ENCODE peak calls at places on chromosomes 6 and 20, in four cellular contexts. U is fibroblast of pulmonary artery, J is MM.1S, M is right atrium auricular region. W is an unnamed sample.

GRCh38 chr20:4607287-4607713 is 114.4 kb upstream of the PRND start:
- DNase-seq in U (peak; percentile 81), M (peak; percentile 72), J (peak; percentile 70), W (no peak)

GRCh38 chr6:44805239-44805849 is 417.8 kb downstream of the CDC5L start:
- DNase-seq in U (peak; percentile 28), J (no peak), M (no peak), W (no peak)

GRCh38 chr6:134903448-134903847 is 46.5 kb downstream of the ALDH8A1 start:
- DNase-seq in M (no peak), U (no peak), J (no peak), W (no peak)

GRCh38 chr6:12138377-12138776 is 126.3 kb downstream of the HIVEP1 start:
- DNase-seq in M (no peak), U (peak; percentile 17), J (no peak), W (no peak)

GRCh38 chr6:1726341-1726763 is 116.6 kb downstream of the FOXC1 start:
- DNase-seq in J (no peak), M (no peak), U (no peak), W (no peak)

GRCh38 chr20:21102252-21102609 is 3.9 kb downstream of the LINC00237 start:
- DNase-seq in M (no peak), U (no peak), J (no peak), W (peak; percentile 34)

GRCh38 chr6:112205521-112206458 is 48.6 kb downstream of the LAMA4 start:
- DNase-seq in J (no peak), U (peak; percentile 78), M (no peak), W (no peak)

GRCh38 chr6:3848925-3849605 is at the start of gene FAM50B:
- DNase-seq in M (peak; percentile 94), U (peak; percentile 88), J (peak; percentile 77), W (peak; percentile 95)

GRCh38 chr20:57123139-57123903 is 143.1 kb downstream of the BMP7 start:
- DNase-seq in U (no peak), M (no peak), J (no peak), W (no peak)

GRCh38 chr6:28531479-28532128 is 5.9 kb downstream of the GPX5 start:
- DNase-seq in J (no peak), U (no peak), M (no peak), W (no peak)

GRCh38 chr6:128368213-128369000 is 152.0 kb downstream of the PTPRK start:
- DNase-seq in M (no peak), U (no peak), J (no peak), W (no peak)

GRCh38 chr6:37653933-37654565 is 43.6 kb downstream of the MDGA1 start:
- DNase-seq in J (peak; percentile 65), M (no peak), U (peak; percentile 47), W (peak; percentile 74)

GRCh38 chr6:146282837-146283236 is 254.0 kb downstream of the GRM1 start:
- DNase-seq in J (no peak), U (no peak), M (no peak), W (no peak)

GRCh38 chr6:17233531-17233930 is 47.6 kb upstream of the RBM24 start:
- DNase-seq in U (peak; percentile 3), J (no peak), M (no peak), W (no peak)

GRCh38 chr20:35269055-35269781 is 8.7 kb downstream of the MMP24OS start:
- DNase-seq in M (no peak), U (peak; percentile 72), J (no peak), W (peak; percentile 75)

GRCh38 chr6:9516207-9516606 is 898.7 kb downstream of the TFAP2A start:
- DNase-seq in J (no peak), M (no peak), U (peak; percentile 74), W (no peak)

GRCh38 chr20:45153756-45154155 is 20.9 kb upstream of the PI3 start:
- DNase-seq in U (no peak), M (no peak), J (no peak), W (no peak)

GRCh38 chr6:162408805-162409535 is 318.6 kb downstream of the PRKN start:
- DNase-seq in J (no peak), M (no peak), U (no peak), W (no peak)

GRCh38 chr20:63626424-63627128 is at the start of gene GMEB2:
- DNase-seq in U (peak; percentile 68), M (no peak), J (peak; percentile 68), W (peak; percentile 66)

GRCh38 chr6:107866606-107867301 is 42.6 kb upstream of the SCML4 start:
- DNase-seq in U (peak; percentile 56), J (peak; percentile 47), M (no peak), W (no peak)
- TF ChIP-seq CTCF in U (peak; percentile 64), J (peak; percentile 57), M (peak; percentile 58), W (peak; percentile 17)

GRCh38 chr6:158347335-158347734 is 35.1 kb downstream of the TULP4 start:
- DNase-seq in U (peak; percentile 7), M (no peak), J (no peak), W (no peak)
- TF ChIP-seq CTCF in U (no peak), M (no peak), J (no peak), W (no peak)

GRCh38 chr6:30942338-30943060 is 1.7 kb downstream of the MUCL3 start:
- DNase-seq in U (peak; percentile 85), M (peak; percentile 65), J (no peak), W (peak; percentile 78)
- TF ChIP-seq CTCF in U (peak; percentile 72), M (peak; percentile 45), J (no peak), W (no peak)

GRCh38 chr6:140101818-140102217 is 727.4 kb upstream of the CITED2 start:
- DNase-seq in U (no peak), J (no peak), M (no peak), W (no peak)

GRCh38 chr6:140101367-140101766 is 726.9 kb upstream of the CITED2 start:
- DNase-seq in U (no peak), M (no peak), J (no peak), W (no peak)

GRCh38 chr6:140107216-140107615 is 732.8 kb upstream of the CITED2 start:
- DNase-seq in U (no peak), J (no peak), M (no peak), W (no peak)

DNA sequence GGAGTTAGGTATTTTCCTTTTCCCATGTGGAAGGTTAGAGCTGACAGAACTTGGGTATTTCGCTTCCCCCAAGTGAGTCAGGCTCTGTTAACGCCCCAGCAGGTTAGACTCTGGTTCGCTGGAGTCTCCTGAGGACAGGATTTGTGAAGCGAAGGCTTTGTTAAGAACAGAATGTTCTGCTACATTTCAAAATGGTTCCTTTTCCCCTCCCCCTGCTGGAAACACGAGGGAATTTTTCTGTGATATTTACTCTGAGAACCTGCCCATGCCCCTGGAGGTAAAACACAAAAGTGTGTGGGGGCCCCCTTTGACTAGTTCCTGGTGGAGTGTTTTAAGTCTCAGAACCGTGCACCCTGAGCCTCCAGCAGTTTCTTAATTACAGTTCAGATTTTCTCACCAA is 731.4 kb upstream of the CITED2 start:
- DNase-seq in M (no peak), U (peak; percentile 30), J (no peak), W (no peak)
- TF ChIP-seq CTCF in M (no peak), U (peak; percentile 32), J (peak; percentile 28), W (no peak)

W was measured in mucosa of descending colon.